ENCODE peak calls at places on chromosomes 6 and 20, in four cellular contexts. F is K562, L is HepG2, S is H1. M is an unnamed sample.

GRCh38 chr20:32437391-32438074 is 79.4 kb downstream of the ASXL1 start:
- DNase-seq in L (peak), F (no peak), S (no peak), M (no peak)

GRCh38 chr20:24033151-24033550 is 44.6 kb upstream of the GGTLC1 start:
- DNase-seq in L (no peak), S (no peak), F (no peak), M (no peak)

GRCh38 chr6:157317129-157317814 is 6.0 kb downstream of the TMEM242 start:
- DNase-seq in S (no peak), L (peak), F (peak), M (peak)

GRCh38 chr20:17508756-17509155 is 22.4 kb downstream of the BFSP1 start:
- DNase-seq in L (no peak), F (no peak), S (no peak), M (no peak)

GRCh38 chr6:35506536-35506935 is 6.2 kb downstream of the TULP1 start:
- DNase-seq in L (no peak), F (no peak), S (no peak), M (no peak)

GRCh38 chr6:7646394-7646793 is 56.4 kb downstream of the SNRNP48 start:
- DNase-seq in F (no peak), S (no peak), L (no peak), M (no peak)

GRCh38 chr6:27795697-27796494 is 116.3 kb downstream of the OR2B2 start:
- DNase-seq in S (peak), F (peak), L (peak), M (peak)

GRCh38 chr6:7108196-7108963 is 619 bp downstream of the RREB1 start:
- DNase-seq in F (peak), S (peak), L (peak), M (no peak)

GRCh38 chr6:98929498-98930060 is 18.2 kb downstream of the FBXL4 start:
- DNase-seq in F (no peak), L (no peak), S (no peak), M (no peak)

GRCh38 chr6:13836170-13836569 is 21.8 kb upstream of the MCUR1 start:
- DNase-seq in S (peak), L (no peak), F (no peak), M (no peak)

GRCh38 chr6:170221753-170222400 is 69.0 kb downstream of the DLL1 start:
- DNase-seq in L (no peak), F (no peak), S (no peak), M (no peak)

GRCh38 chr20:17859002-17859615 is 109.5 kb downstream of the SNX5 start:
- DNase-seq in S (no peak), L (peak), F (no peak), M (no peak)

GRCh38 chr6:95203153-95203754 is 374.1 kb upstream of the MANEA start:
- DNase-seq in F (peak), S (no peak), L (peak), M (peak)

GRCh38 chr6:47413752-47414516 is 63.7 kb upstream of the CD2AP start:
- DNase-seq in F (peak), S (no peak), L (peak), M (peak)

GRCh38 chr20:24470782-24471582 is 1.6 kb downstream of the SYNDIG1 start:
- DNase-seq in L (no peak), S (peak), F (no peak), M (no peak)

GRCh38 chr6:139334791-139335446 is 39.5 kb downstream of the CITED2 start:
- DNase-seq in F (no peak), S (no peak), L (no peak), M (no peak)

GRCh38 chr20:12936020-12936419 is 72.8 kb upstream of the SPTLC3 start:
- DNase-seq in F (no peak), S (no peak), L (no peak), M (no peak)

GRCh38 chr20:46520976-46521579 is 7.7 kb upstream of the ZNF334 start:
- DNase-seq in S (peak), L (peak), F (peak), M (peak)

GRCh38 chr6:46011241-46012085 is 4.2 kb downstream of the CLIC5 start:
- DNase-seq in L (peak), S (no peak), F (no peak), M (no peak)

GRCh38 chr6:109165392-109165964 is 70.2 kb downstream of the CEP57L1 start:
- DNase-seq in L (peak), F (peak), S (no peak), M (no peak)

GRCh38 chr6:44116643-44117382 is 10.4 kb downstream of the MRPL14 start:
- DNase-seq in F (no peak), L (no peak), S (no peak), M (no peak)

GRCh38 chr6:78910611-78911134 is 43.3 kb downstream of the IRAK1BP1 start:
- DNase-seq in L (no peak), S (peak), F (no peak), M (no peak)

GRCh38 chr20:7879883-7880282 is 60.4 kb downstream of the HAO1 start:
- DNase-seq in L (peak), F (no peak), S (no peak), M (no peak)

GRCh38 chr6:154566866-154567265 is 56.4 kb upstream of the CNKSR3 start:
- DNase-seq in S (no peak), L (no peak), F (no peak), M (no peak)

GRCh38 chr20:38685853-38686473 is 38.3 kb upstream of the SLC32A1 start:
- DNase-seq in L (peak), F (peak), S (peak), M (no peak)

GRCh38 chr6:106684011-106684410 is 54.6 kb downstream of the QRSL1 start:
- DNase-seq in S (no peak), L (no peak), F (no peak), M (no peak)

GRCh38 chr6:31585531-31585930 is 546 bp upstream of the LST1 start:
- DNase-seq in L (peak), F (peak), S (no peak), M (peak)

GRCh38 chr20:2131366-2131765 is 29.7 kb downstream of the STK35 start:
- DNase-seq in F (no peak), S (no peak), L (no peak), M (peak)

GRCh38 chr6:107231243-107231642 is 115.9 kb upstream of the BEND3 start:
- DNase-seq in S (no peak), L (no peak), F (no peak), M (no peak)

GRCh38 chr6:159110013-159110412 is 59.2 kb upstream of the FNDC1 start:
- DNase-seq in L (peak), F (peak), S (peak), M (peak)

GRCh38 chr6:84284428-84285033 is 57.1 kb upstream of the CEP162 start:
- DNase-seq in F (peak), S (no peak), L (peak), M (peak)

GRCh38 chr6:45667766-45668165 is 290.0 kb upstream of the SUPT3H start:
- DNase-seq in L (no peak), F (no peak), S (no peak), M (no peak)

GRCh38 chr20:38075161-38075998 is 41.8 kb downstream of the RPRD1B start:
- DNase-seq in L (peak), S (no peak), F (no peak), M (no peak)

GRCh38 chr6:147467891-147468290 is 40.6 kb upstream of the SAMD5 start:
- DNase-seq in L (no peak), F (no peak), S (no peak), M (no peak)

GRCh38 chr20:52160805-52161204 is 30.8 kb downstream of the ZFP64 start:
- DNase-seq in L (no peak), F (no peak), S (no peak), M (no peak)

GRCh38 chr6:111757342-111757741 is 115.9 kb downstream of the FYN start:
- DNase-seq in L (no peak), S (no peak), F (no peak), M (no peak)

GRCh38 chr6:139144490-139145085 is 9.7 kb downstream of the HECA start:
- DNase-seq in L (no peak), S (no peak), F (no peak), M (no peak)

DNA sequence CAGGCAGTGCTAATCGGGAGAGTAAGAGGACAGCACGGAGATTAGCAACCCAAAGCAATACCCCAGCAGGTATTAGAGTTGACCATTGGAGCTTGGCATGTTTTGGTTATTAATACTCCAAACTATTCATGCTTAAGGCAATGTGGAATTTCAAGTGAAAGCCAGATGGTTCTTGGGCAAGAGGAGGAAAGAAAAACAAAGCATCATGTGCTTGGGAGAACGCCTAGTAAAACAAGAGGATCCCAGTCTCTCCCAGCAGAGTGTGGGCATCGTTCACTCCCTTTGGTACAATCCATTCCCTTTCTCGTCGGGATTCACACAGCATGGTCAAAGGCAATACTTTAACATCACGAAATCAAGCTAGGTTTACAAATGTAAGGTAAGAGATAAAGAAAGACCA is 349.8 kb downstream of the PRKN start:
- DNase-seq in L (no peak), S (no peak), F (no peak), M (no peak)
- TF ChIP-seq MAX in L (no peak), S (no peak), F (no peak), M (no peak)

DNA sequence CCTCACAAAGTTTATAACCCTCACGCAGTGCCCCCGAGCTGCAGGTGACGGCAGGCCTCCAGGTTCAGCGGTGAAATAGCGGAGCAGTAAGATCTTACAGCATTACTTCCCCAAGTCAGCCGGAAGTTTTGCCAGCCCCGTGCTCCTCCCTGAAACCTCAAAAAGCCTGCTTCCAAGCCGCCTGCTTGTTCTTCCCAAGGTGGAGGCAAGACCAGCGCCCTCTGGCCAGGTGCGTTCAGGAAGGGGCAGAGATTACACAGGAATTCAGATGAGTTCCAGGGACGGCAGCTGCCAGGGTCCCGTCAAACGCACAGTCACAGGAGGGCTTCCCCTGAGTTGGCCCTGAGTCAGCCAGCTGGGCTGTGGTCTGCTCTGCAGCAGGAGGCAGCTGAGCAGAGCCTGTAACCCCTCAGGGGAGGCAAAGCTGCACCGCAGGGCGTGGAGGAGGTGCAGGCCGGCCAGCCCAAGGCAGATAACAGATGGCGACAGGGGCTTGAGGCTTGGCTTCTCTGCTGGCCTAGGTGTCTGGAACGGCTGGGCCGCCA is 124.1 kb upstream of the RPS6KA2 start:
- DNase-seq in F (no peak), L (no peak), S (no peak), M (no peak)
- TF ChIP-seq RAD21 in F (no peak), L (no peak), S (no peak), M (no peak)

GRCh38 chr20:63652192-63652980 is 838 bp downstream of the STMN3 start:
- DNase-seq in F (peak), L (peak), S (peak), M (no peak)
- TF ChIP-seq EZH2 in F (no peak), L (no peak), S (peak), M (no peak)

GRCh38 chr6:137705166-137706064 is 161.6 kb upstream of the TNFAIP3 start:
- DNase-seq in F (peak), L (peak), S (peak), M (peak)
- TF ChIP-seq MAX in F (no peak), L (peak), S (no peak), M (no peak)

GRCh38 chr6:151241853-151242252 is 2.1 kb downstream of the AKAP12 start:
- DNase-seq in L (no peak), F (no peak), S (no peak), M (no peak)
- TF ChIP-seq RAD21 in L (no peak), F (no peak), S (no peak), M (no peak)

GRCh38 chr20:63253438-63254236 is 626 bp downstream of the NKAIN4 start:
- DNase-seq in L (no peak), S (peak), F (no peak), M (no peak)
- TF ChIP-seq EZH2 in L (peak), S (peak), F (no peak), M (no peak)

GRCh38 chr20:53581444-53582311 is 12.0 kb downstream of the ZNF217 start:
- DNase-seq in L (no peak), F (no peak), S (no peak), M (no peak)

GRCh38 chr20:53580376-53581111 is 13.1 kb downstream of the ZNF217 start:
- DNase-seq in F (no peak), S (no peak), L (no peak), M (no peak)

GRCh38 chr20:53579266-53579580 is 14.4 kb downstream of the ZNF217 start:
- DNase-seq in S (no peak), F (no peak), L (no peak), M (no peak)

GRCh38 chr20:53578492-53579222 is 15.0 kb downstream of the ZNF217 start:
- DNase-seq in L (peak), F (peak), S (no peak), M (peak)

GRCh38 chr20:53579581-53580375 is 13.9 kb downstream of the ZNF217 start:
- DNase-seq in L (peak), S (no peak), F (no peak), M (no peak)
- TF ChIP-seq MAX in L (peak), S (no peak), F (no peak), M (no peak)

GRCh38 chr6:4977468-4977867 is 26.4 kb downstream of the RPP40 start:
- DNase-seq in F (no peak), L (no peak), S (no peak), M (no peak)
- TF ChIP-seq RAD21 in F (no peak), L (no peak), S (no peak), M (no peak)

GRCh38 chr6:119349041-119349340 is 570 bp downstream of the MAN1A1 start:
- DNase-seq in L (no peak), F (no peak), S (peak), M (no peak)
- TF ChIP-seq EZH2 in L (no peak), F (no peak), S (no peak), M (no peak)

M was measured in HCT116.